ENCODE peak calls at places on chromosome 13, in four cellular contexts. V is neural progenitor cell, U is GM12878, L is mammary epithelial cell. E is an unnamed sample.

GRCh38 chr13:105969761-105970160 is 565.7 kb downstream of the EFNB2 start:
- DNase-seq in L (peak; percentile 86), U (no peak), V (no peak), E (no peak)

GRCh38 chr13:23750383-23751121 is 138.6 kb downstream of the MIPEP start:
- DNase-seq in L (no peak), V (no peak), U (no peak), E (no peak)

GRCh38 chr13:110422913-110423688 is 116.0 kb downstream of the COL4A2 start:
- DNase-seq in U (no peak), L (no peak), V (no peak), E (no peak)

GRCh38 chr13:93304868-93305613 is 78.4 kb downstream of the GPC6 start:
- DNase-seq in U (no peak), V (no peak), L (no peak), E (no peak)

GRCh38 chr13:23656637-23657036 is 86.4 kb downstream of the TNFRSF19 start:
- DNase-seq in V (no peak), U (no peak), L (no peak), E (no peak)

GRCh38 chr13:27194895-27195764 is 23.5 kb upstream of the USP12 start:
- DNase-seq in L (peak; percentile 91), V (peak; percentile 20), U (no peak), E (no peak)

GRCh38 chr13:64154514-64154913 is 2738.9 kb upstream of the PCDH20 start:
- DNase-seq in L (no peak), U (no peak), V (no peak), E (peak; percentile 50)

GRCh38 chr13:64910061-64910460 is 2320.1 kb downstream of the PCDH9 start:
- DNase-seq in L (peak; percentile 43), V (no peak), U (no peak), E (no peak)

GRCh38 chr13:60335531-60335930 is 61.5 kb upstream of the TDRD3 start:
- DNase-seq in L (no peak), U (no peak), V (peak; percentile 10), E (peak; percentile 55)

GRCh38 chr13:44516771-44517170 is 59.4 kb downstream of the TSC22D1 start:
- DNase-seq in L (no peak), V (peak; percentile 47), U (no peak), E (no peak)

GRCh38 chr13:107799001-107799400 is 416.3 kb downstream of the LIG4 start:
- DNase-seq in U (no peak), L (no peak), V (no peak), E (no peak)

GRCh38 chr13:94343243-94343585 is 136.3 kb downstream of the DCT start:
- DNase-seq in L (no peak), V (peak; percentile 83), U (no peak), E (no peak)

GRCh38 chr13:108963276-108963810 is 333.9 kb downstream of the MYO16 start:
- DNase-seq in L (no peak), V (no peak), U (no peak), E (no peak)

GRCh38 chr13:24053505-24054251 is 106.8 kb upstream of the SPATA13 start:
- DNase-seq in L (peak; percentile 74), V (peak; percentile 81), U (peak; percentile 17), E (no peak)

DNA sequence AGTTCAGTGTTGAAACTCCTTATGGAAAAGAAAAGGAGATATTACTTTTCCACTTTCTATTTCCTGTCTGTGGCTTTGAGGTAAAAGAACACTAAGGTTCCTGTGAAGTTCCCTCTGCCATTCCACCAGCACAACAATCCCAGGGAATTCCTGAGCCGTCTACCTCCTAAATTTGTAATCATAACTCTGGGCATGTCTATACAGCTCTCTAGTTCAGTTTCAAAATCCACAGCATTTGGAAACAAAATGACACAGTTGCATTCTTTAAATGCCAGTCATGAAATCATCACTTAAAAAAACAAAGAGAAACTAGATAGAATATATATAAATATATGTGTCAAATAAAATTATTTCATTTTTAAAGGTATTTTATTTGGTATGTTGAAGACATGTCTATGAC is 9.0 kb upstream of the THSD1 start:
- DNase-seq in L (peak; percentile 92), V (no peak), U (no peak), E (no peak)
- TF ChIP-seq EZH2 in L (no peak), V (no peak), U (no peak), E (no peak)

GRCh38 chr13:31880849-31881494 is 141.6 kb downstream of the RXFP2 start:
- DNase-seq in V (no peak), U (no peak), L (no peak), E (no peak)
- H3K27ac ChIP-seq in V (no peak overlapping the region), U (no peak overlapping the region), L (no peak overlapping the region), E (no peak overlapping the region)

GRCh38 chr13:43023244-43023931 is at the start of gene DNAJC15:
- DNase-seq in L (no peak), V (peak; percentile 70), U (peak; percentile 57), E (no peak)
- H3K9ac ChIP-seq in L (peak within 1 kb of the TSS; percentile 76), V (no peak within 1 kb of the TSS), U (peak within 1 kb of the TSS; percentile 92), E (no peak within 1 kb of the TSS)

GRCh38 chr13:52738719-52739467 is 727 bp downstream of the CNMD start:
- DNase-seq in U (no peak), V (peak; percentile 87), L (no peak), E (no peak)
- TF ChIP-seq EZH2 in U (no peak), V (peak; percentile 58), L (peak; percentile 22), E (no peak)

GRCh38 chr13:98912846-98913245 is 65.0 kb downstream of the DOCK9 start:
- DNase-seq in L (no peak), V (no peak), U (no peak), E (no peak)
- H3K27ac ChIP-seq in L (no peak overlapping the region), V (no peak overlapping the region), U (no peak overlapping the region), E (no peak overlapping the region)

DNA sequence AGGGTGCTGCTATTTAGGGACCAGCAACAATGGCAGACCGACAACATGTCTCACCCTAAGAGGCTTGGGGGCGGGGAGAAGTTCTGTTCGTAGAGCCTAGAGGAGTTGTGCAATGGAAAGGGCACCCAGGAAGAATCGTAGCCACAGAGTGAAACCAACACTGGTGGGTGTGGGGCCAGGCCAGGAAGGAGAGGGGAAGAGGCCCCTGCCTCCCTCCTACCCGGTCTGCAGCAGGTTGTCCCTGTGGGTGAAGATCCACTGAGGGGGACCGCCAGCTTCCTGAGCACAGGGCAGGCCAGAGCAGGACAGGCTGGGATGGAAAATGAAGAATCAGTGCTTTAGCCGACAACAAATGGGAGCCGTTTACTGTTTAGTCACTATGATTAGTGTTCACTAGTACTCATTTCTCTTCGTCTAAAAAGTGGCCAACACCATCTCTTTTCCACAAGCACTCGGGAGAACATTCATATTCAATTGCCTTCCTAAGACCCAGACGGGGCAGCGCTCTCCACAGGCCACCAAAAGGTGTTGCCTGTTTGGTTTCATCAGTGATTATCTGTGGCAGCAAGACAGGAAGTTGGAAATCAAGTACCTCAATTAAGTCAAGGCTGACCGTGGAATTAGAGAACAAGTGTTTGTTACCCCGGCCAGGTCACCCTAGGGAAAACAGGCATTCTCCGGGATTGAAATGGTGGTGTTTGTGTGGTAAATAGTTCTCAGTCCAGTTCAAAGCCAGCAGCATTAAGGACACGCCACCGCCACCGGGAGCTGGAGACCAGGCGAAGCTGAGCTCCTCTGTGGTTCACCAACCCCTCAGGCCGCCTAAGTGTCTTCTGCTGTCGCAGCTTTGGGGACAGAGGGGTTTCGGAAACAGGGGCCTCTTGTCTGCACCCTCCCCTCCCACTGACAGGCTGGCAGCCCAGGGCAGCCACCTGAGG is 1.0 kb upstream of the ATP11A start:
- DNase-seq in L (no peak), V (peak; percentile 58), U (no peak), E (no peak)
- H3K9ac ChIP-seq in L (no peak overlapping the region), V (no peak overlapping the region), U (peak overlapping the region; percentile 80), E (peak overlapping the region; percentile 63)

DNA sequence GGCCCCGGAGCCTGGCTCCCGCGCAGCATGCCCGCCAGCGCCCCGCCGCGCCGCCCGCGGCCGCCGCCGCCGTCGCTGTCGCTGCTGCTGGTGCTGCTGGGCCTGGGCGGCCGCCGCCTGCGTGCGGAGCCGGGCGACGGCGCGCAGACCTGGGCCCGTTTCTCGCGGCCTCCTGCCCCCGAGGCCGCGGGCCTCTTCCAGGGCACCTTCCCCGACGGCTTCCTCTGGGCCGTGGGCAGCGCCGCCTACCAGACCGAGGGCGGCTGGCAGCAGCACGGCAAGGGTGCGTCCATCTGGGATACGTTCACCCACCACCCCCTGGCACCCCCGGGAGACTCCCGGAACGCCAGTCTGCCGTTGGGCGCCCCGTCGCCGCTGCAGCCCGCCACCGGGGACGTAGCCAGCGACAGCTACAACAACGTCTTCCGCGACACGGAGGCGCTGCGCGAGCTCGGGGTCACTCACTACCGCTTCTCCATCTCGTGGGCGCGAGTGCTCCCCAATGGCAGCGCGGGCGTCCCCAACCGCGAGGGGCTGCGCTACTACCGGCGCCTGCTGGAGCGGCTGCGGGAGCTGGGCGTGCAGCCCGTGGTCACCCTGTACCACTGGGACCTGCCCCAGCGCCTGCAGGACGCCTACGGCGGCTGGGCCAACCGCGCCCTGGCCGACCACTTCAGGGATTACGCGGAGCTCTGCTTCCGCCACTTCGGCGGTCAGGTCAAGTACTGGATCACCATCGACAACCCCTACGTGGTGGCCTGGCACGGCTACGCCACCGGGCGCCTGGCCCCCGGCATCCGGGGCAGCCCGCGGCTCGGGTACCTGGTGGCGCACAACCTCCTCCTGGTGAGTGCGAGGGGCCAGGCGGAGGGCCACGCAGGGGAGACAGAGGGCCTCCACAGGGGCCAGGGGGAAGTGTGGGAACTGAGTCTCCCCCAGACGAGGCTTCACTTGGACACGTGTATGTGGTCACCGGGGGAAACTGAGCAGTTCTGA is at the start of gene KL:
- DNase-seq in U (no peak), L (no peak), V (peak; percentile 53), E (no peak)
- TF ChIP-seq EZH2 in U (no peak), L (peak; percentile 68), V (peak; percentile 91), E (no peak)

E was measured in SK-N-MC.